ENCODE peak calls at places on chromosomes 6 and 20, in four cellular contexts. O is LHCN-M2; J is fibroblast of the aortic adventitia; Q is stimulated activated CD4-positive, alpha-beta T cell treated with anti-CD3 and anti-CD28 coated beads, Interleukin-1b, Interleukin-23, amount 100 ng/mL, for 4 hours. S is an unnamed sample.

GRCh38 chr6:56877922-56878321 is 77.0 kb upstream of the BEND6 start:
- DNase-seq in Q (no peak), O (no peak), J (no peak), S (no peak)

GRCh38 chr20:60057866-60058807 is 99.9 kb downstream of the CDH26 start:
- DNase-seq in J (no peak), O (peak), Q (no peak), S (peak)

GRCh38 chr20:47336013-47336754 is 20.3 kb downstream of the ZMYND8 start:
- DNase-seq in J (peak), Q (no peak), O (peak), S (peak)

GRCh38 chr6:91198588-91199255 is 611.9 kb upstream of the MAP3K7 start:
- DNase-seq in O (peak), J (no peak), Q (no peak), S (peak)

GRCh38 chr20:38723069-38723981 is 961 bp upstream of the SLC32A1 start:
- DNase-seq in Q (no peak), J (no peak), O (no peak), S (no peak)

GRCh38 chr6:37514840-37515239 is 15.1 kb upstream of the CCDC167 start:
- DNase-seq in J (no peak), O (no peak), Q (no peak), S (no peak)

GRCh38 chr6:100420711-100421110 is 44.0 kb downstream of the SIM1 start:
- DNase-seq in J (no peak), O (no peak), Q (no peak), S (no peak)

GRCh38 chr6:82251942-82252341 is 4.4 kb upstream of the IBTK start:
- DNase-seq in O (peak), J (peak), Q (no peak), S (peak)

GRCh38 chr20:59138114-59138602 is 25.5 kb upstream of the ZNF831 start:
- DNase-seq in J (no peak), O (no peak), Q (no peak), S (no peak)

GRCh38 chr6:33029297-33030184 is 20.1 kb upstream of the HLA-DOA start:
- DNase-seq in O (no peak), J (peak), Q (no peak), S (no peak)

GRCh38 chr6:1630771-1631217 is 21.1 kb downstream of the FOXC1 start:
- DNase-seq in J (peak), Q (no peak), O (no peak), S (peak)

GRCh38 chr20:34680586-34680985 is 3.7 kb upstream of the PIGU start:
- DNase-seq in Q (no peak), J (peak), O (no peak), S (no peak)

GRCh38 chr6:152316024-152316423 is 321.1 kb downstream of the SYNE1 start:
- DNase-seq in Q (no peak), O (no peak), J (peak), S (peak)

GRCh38 chr20:50292324-50293243 is 102.0 kb downstream of the CEBPB start:
- DNase-seq in O (peak), J (peak), Q (peak), S (peak)

GRCh38 chr6:135853227-135853626 is 1.7 kb downstream of the PDE7B start:
- DNase-seq in O (peak), J (peak), Q (no peak), S (peak)

GRCh38 chr20:51044796-51045195 is 21.9 kb upstream of the KCNG1 start:
- DNase-seq in O (no peak), Q (no peak), J (no peak), S (no peak)

GRCh38 chr6:48628316-48628715 is 517.3 kb upstream of the PTCHD4 start:
- DNase-seq in O (no peak), J (peak), Q (no peak), S (peak)

GRCh38 chr6:53376661-53377226 is 28.0 kb upstream of the ELOVL5 start:
- DNase-seq in Q (no peak), O (no peak), J (no peak), S (no peak)

GRCh38 chr6:12266571-12266970 is 23.6 kb upstream of the EDN1 start:
- DNase-seq in J (peak), O (peak), Q (no peak), S (peak)

GRCh38 chr6:143634486-143634885 is 43.3 kb upstream of the PHACTR2 start:
- DNase-seq in Q (no peak), O (no peak), J (no peak), S (no peak)

GRCh38 chr6:389622-390021 is 1.9 kb upstream of the IRF4 start:
- DNase-seq in O (no peak), J (no peak), Q (no peak), S (no peak)

GRCh38 chr6:14883921-14884320 is 361.9 kb upstream of the JARID2 start:
- DNase-seq in O (peak), J (peak), Q (no peak), S (peak)

GRCh38 chr6:81999270-81999669 is 246.8 kb upstream of the TENT5A start:
- DNase-seq in J (no peak), O (peak), Q (no peak), S (peak)

GRCh38 chr20:21521596-21522478 is 8.0 kb upstream of the NKX2-2 start:
- DNase-seq in J (no peak), O (no peak), Q (no peak), S (no peak)

GRCh38 chr6:108074057-108074358 is 533 bp downstream of the OSTM1 start:
- DNase-seq in Q (no peak), O (no peak), J (no peak), S (no peak)

GRCh38 chr20:44701116-44701865 is 13.9 kb upstream of the CCN5 start:
- DNase-seq in J (no peak), Q (no peak), O (no peak), S (no peak)

GRCh38 chr20:31678389-31679356 is 41.0 kb downstream of the COX4I2 start:
- DNase-seq in Q (no peak), J (peak), O (peak), S (no peak)

GRCh38 chr6:43890197-43891062 is 120.4 kb downstream of the VEGFA start:
- DNase-seq in Q (no peak), J (no peak), O (no peak), S (no peak)

GRCh38 chr20:19915111-19915798 is 101.9 kb upstream of the NAA20 start:
- DNase-seq in O (no peak), J (no peak), Q (no peak), S (peak)

GRCh38 chr6:157447735-157448134 is 66.7 kb downstream of the ZDHHC14 start:
- DNase-seq in J (no peak), Q (no peak), O (no peak), S (no peak)

GRCh38 chr6:83868639-83869038 is 9.2 kb downstream of the CYB5R4 start:
- DNase-seq in J (peak), O (peak), Q (no peak), S (peak)

GRCh38 chr20:54744097-54744496 is 268.7 kb downstream of the DOK5 start:
- DNase-seq in J (no peak), Q (no peak), O (no peak), S (no peak)

GRCh38 chr6:113690255-113690956 is 166.7 kb upstream of the MARCKS start:
- DNase-seq in O (peak), Q (no peak), J (peak), S (peak)

GRCh38 chr6:106976270-106976669 is 1.7 kb upstream of the CD24 start:
- DNase-seq in O (no peak), J (no peak), Q (no peak), S (no peak)

GRCh38 chr6:143553337-143553736 is 41.8 kb upstream of the FUCA2 start:
- DNase-seq in Q (no peak), J (no peak), O (no peak), S (no peak)

GRCh38 chr6:137729866-137730629 is 137.0 kb upstream of the TNFAIP3 start:
- DNase-seq in O (peak), J (peak), Q (no peak), S (no peak)

GRCh38 chr6:100612101-100612500 is 147.4 kb upstream of the SIM1 start:
- DNase-seq in Q (no peak), J (peak), O (no peak), S (no peak)

S was measured in astrocyte of the spinal cord.